ENCODE peak calls at places on chromosomes 4 and X, in five cellular contexts. B, Y, R, K and L are unnamed samples.

GRCh38 chr4:170008376-170008775 is 17.8 kb downstream of the MFAP3L start:
- DNase-seq in B (no peak), Y (peak), R (no peak), K (no peak), L (peak)

GRCh38 chrX:10685923-10686595 is 65.7 kb upstream of the MID1 start:
- DNase-seq in B (no peak), Y (no peak), R (no peak), K (no peak), L (no peak)

GRCh38 chr4:138398297-138398696 is 156.1 kb upstream of the SLC7A11 start:
- DNase-seq in B (peak), Y (no peak), R (no peak), K (no peak), L (no peak)

GRCh38 chr4:19472669-19473068 is 779.0 kb upstream of the SLIT2 start:
- DNase-seq in B (no peak), Y (no peak), R (no peak), K (no peak), L (no peak)

GRCh38 chr4:39568805-39569204 is 41.6 kb upstream of the UGDH start:
- DNase-seq in B (no peak), Y (no peak), R (peak), K (peak), L (peak)

GRCh38 chr4:21768349-21769310 is 179.9 kb downstream of the KCNIP4 start:
- DNase-seq in B (peak), Y (no peak), R (peak), K (no peak), L (peak)

GRCh38 chrX:151704023-151704663 is 8.9 kb downstream of the PRRG3 start:
- DNase-seq in B (no peak), Y (no peak), R (no peak), K (no peak), L (no peak)

GRCh38 chr4:108851346-108851745 is 88.5 kb upstream of the ETNPPL start:
- DNase-seq in B (no peak), Y (no peak), R (no peak), K (no peak), L (no peak)

GRCh38 chr4:42523066-42523718 is 125.9 kb downstream of the SHISA3 start:
- DNase-seq in B (no peak), Y (no peak), R (no peak), K (no peak), L (no peak)

GRCh38 chr4:1300466-1301455 is 11.1 kb downstream of the MAEA start:
- DNase-seq in B (no peak), Y (no peak), R (no peak), K (no peak), L (peak)

GRCh38 chr4:55291227-55291629 is 54.8 kb upstream of the SRD5A3 start:
- DNase-seq in B (no peak), Y (no peak), R (no peak), K (no peak), L (no peak)

GRCh38 chr4:121484633-121485032 is 103.8 kb upstream of the QRFPR start:
- DNase-seq in B (peak), Y (peak), R (peak), K (no peak), L (peak)

DNA sequence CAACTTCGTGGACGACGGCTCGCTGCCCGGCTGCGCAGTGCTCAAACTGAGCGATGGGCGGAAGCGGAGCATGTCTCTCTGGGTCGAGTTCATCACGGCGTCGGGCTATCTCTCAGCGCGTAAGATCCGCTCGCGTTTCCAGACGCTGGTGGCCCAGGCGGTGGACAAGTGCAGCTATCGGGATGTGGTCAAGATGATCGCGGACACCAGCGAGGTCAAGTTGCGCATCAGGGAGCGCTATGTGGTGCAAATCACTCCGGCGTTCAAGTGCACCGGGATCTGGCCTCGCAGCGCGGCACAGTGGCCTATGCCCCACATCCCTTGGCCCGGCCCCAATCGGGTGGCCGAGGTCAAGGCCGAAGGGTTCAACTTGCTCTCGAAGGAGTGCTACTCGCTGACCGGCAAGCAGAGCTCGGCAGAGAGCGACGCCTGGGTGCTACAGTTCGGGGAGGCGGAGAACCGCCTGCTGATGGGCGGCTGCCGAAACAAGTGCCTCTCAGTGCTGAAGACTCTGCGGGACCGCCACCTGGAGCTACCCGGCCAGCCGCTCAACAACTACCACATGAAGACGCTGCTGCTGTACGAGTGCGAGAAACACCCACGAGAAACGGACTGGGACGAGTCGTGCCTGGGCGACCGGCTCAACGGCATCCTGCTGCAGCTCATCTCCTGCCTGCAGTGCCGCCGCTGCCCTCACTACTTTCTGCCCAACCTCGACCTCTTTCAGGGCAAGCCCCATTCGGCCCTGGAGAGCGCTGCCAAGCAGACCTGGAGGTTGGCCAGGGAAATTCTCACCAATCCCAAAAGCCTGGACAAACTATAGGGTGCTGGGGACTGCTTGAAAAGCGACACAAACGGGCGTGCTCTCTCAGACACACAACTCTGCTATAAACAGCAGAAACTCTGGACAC is 1.6 kb downstream of the MAB21L2 start:
- DNase-seq in B (no peak), Y (no peak), R (no peak), K (no peak), L (no peak)
- TF ChIP-seq MYC in B (no peak), Y (no peak), R (no peak), K (no peak), L (no peak)

DNA sequence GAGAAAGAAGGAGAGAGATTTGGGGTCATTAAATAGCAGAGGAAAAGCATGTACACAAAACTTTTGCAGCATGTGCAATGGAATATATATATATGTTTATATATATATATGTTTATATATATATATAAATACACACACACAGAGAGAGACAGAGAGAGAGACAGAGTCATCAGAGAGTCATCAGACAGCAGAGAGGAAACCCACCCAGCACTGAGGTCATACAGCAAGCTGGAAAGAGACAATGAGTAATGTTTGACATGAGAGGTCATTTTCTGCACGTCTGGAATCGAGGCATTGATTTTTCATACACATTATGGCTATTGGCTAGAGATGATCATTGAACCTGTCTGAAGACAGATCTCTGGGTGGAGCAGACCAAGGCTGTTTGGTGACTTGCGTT is 48.9 kb upstream of the SHOX start:
- DNase-seq in B (no peak), Y (no peak), R (no peak), K (no peak), L (no peak)
- TF ChIP-seq POLR2A in B (no peak), Y (no peak), R (no peak), K (no peak), L (no peak)

GRCh38 chr4:188262464-188262863 is 123.2 kb downstream of the TRIML1 start:
- DNase-seq in B (no peak), Y (no peak), R (no peak), K (no peak), L (no peak)
- TF ChIP-seq MYC in B (no peak), Y (no peak), R (no peak), K (no peak), L (no peak)

GRCh38 chr4:88284378-88285234 is at the start of gene PPM1K:
- DNase-seq in B (peak), Y (peak), R (peak), K (peak), L (peak)
- TF ChIP-seq POLR2A in B (peak), Y (peak), R (peak), K (no peak), L (peak)

GRCh38 chrX:147537172-147537571 is 374.5 kb upstream of the FMR1 start:
- DNase-seq in B (no peak), Y (no peak), R (no peak), K (no peak), L (no peak)
- TF ChIP-seq MYC in B (no peak), Y (no peak), R (no peak), K (no peak), L (no peak)

DNA sequence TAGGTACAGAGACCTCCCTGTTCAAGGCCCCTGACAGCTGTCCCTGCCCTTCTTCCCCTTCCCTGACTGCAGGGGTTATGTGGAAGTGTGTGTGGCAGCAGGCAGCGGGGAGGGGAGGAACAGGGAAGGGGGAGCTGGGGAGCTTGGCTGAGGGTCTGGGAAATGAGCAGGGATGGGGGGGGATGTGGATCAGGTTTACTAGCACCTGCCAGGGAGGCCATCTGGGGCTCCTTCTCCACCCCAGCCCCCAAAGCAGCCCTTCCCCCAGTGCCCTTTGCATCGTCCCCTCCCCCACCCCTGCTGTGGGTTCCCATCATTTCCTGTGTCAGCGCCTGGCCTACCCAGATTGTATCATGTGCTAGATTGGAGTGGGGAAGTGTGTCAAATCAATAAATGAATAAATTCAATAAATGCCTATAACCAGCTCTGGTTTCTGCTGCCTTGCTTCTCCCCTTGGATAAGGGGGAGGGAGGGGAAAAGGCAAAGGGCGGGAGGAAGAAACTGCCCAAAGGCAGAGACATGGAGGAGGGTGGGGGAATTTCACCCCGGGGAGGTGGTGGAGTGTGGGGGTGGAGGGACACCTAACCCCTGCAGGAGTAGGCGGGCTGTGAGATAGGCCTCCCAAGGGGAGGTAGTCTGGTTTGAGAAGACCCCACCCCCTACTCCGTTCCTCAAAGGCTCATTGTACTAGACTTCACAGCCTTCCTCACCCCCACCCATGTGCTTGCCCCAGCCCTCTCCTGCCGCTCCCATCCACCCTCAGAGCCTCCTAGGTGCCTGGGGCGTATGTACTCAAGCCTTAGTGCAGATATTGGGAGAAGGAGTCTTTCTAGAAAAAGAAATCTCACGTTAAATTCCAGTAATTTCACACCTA is 3.2 kb downstream of the CXorf65 start:
- DNase-seq in B (no peak), Y (no peak), R (peak), K (no peak), L (peak)
- TF ChIP-seq POLR2A in B (no peak), Y (no peak), R (peak), K (no peak), L (peak)

DNA sequence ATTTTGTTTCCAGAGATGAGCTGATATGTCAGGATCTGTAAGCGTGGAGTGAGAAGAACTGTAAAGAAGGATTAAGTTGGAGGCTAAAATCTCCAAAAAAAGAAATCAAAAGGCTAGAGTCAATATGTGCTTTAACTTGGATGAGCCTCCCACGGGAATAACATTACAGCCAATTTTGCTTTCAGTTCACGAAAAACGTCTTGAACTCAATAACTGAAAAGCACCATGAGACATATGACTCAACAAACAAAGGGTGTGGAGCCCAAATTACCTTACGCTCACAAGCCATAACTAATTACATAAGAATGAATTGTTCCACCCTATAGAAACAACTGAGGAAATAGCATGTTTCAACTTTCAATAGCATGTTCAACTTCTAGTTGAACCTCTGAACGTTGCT is 22.3 kb downstream of the TMPRSS11D start:
- DNase-seq in B (no peak), Y (no peak), R (no peak), K (no peak), L (no peak)
- TF ChIP-seq MYC in B (no peak), Y (no peak), R (no peak), K (no peak), L (no peak)

GRCh38 chrX:49171752-49172279 is at the start of gene PLP2:
- DNase-seq in B (no peak), Y (no peak), R (peak), K (no peak), L (peak)
- TF ChIP-seq POLR2A in B (no peak), Y (peak), R (peak), K (peak), L (peak)

DNA sequence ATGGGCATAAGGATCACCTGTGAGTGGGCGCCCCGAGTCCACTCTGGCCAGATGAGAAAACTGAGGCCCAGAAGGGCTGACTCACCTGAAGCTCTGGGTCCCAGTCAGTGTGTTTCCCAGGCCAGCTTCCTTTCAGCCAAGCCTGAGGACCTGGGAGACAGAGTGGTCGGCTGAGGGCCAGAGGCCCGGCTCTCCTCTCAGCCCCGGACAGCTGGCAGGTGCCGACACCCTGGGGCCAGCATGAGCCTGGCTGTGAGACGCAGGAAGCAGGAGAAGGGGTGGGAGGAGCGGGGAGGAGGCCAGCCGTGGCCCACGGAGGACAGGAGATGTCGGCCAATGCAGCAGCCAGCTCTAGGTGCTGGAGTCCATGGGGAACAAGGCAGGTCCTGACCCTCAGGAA is 28.9 kb downstream of the ATP2B3 start:
- DNase-seq in B (no peak), Y (no peak), R (no peak), K (no peak), L (no peak)
- TF ChIP-seq MYC in B (no peak), Y (no peak), R (no peak), K (no peak), L (no peak)